ENCODE peak calls at places on chromosome 11, in six cellular contexts. One of them, this sample, is unnamed. For H3K4me1, the result is how much of the 10 kb centered on the place peaks cover.

GRCh38 chr11:128828350-128828749 is 38.7 kb downstream of the KCNJ1 start:
- DNase-seq in neural progenitor cell: no peak
- DNase-seq in MM.1S: no peak
- DNase-seq in SK-N-SH: no peak
- DNase-seq in GM23338: no peak
- DNase-seq in HCT116: no peak
- DNase-seq in this sample: peak

GRCh38 chr11:4626207-4627105 is 10.8 kb upstream of the OR51D1 start:
- DNase-seq in SK-N-SH: peak
- DNase-seq in GM23338: peak
- DNase-seq in neural progenitor cell: peak
- DNase-seq in HCT116: peak
- DNase-seq in MM.1S: peak
- DNase-seq in this sample: peak

GRCh38 chr11:289145-289705 is 299 bp downstream of the PGGHG start:
- DNase-seq in neural progenitor cell: no peak
- DNase-seq in GM23338: no peak
- DNase-seq in SK-N-SH: no peak
- DNase-seq in HCT116: no peak
- DNase-seq in MM.1S: no peak
- DNase-seq in this sample: no peak

GRCh38 chr11:125094731-125095130 is 16.7 kb downstream of the TMEM218 start:
- DNase-seq in SK-N-SH: no peak
- DNase-seq in GM23338: no peak
- DNase-seq in neural progenitor cell: no peak
- DNase-seq in HCT116: no peak
- DNase-seq in MM.1S: no peak
- DNase-seq in this sample: no peak

GRCh38 chr11:129115652-129116585 is 76.2 kb downstream of the ARHGAP32 start:
- DNase-seq in MM.1S: no peak
- DNase-seq in neural progenitor cell: no peak
- DNase-seq in SK-N-SH: no peak
- DNase-seq in GM23338: no peak
- DNase-seq in HCT116: peak
- DNase-seq in this sample: peak

GRCh38 chr11:77710358-77710757 is 72.8 kb upstream of the CLNS1A start:
- DNase-seq in HCT116: no peak
- DNase-seq in MM.1S: no peak
- DNase-seq in GM23338: no peak
- DNase-seq in neural progenitor cell: no peak
- DNase-seq in SK-N-SH: no peak
- DNase-seq in this sample: peak

GRCh38 chr11:10502770-10503169 is 38.2 kb downstream of the RNF141 start:
- DNase-seq in MM.1S: no peak
- DNase-seq in SK-N-SH: no peak
- DNase-seq in HCT116: no peak
- DNase-seq in neural progenitor cell: no peak
- DNase-seq in GM23338: no peak
- DNase-seq in this sample: no peak

GRCh38 chr11:74366576-74366975 is 31.7 kb downstream of the PGM2L1 start:
- DNase-seq in SK-N-SH: no peak
- DNase-seq in neural progenitor cell: peak
- DNase-seq in HCT116: no peak
- DNase-seq in MM.1S: no peak
- DNase-seq in GM23338: peak
- DNase-seq in this sample: peak

GRCh38 chr11:62555464-62556092 is 9.0 kb upstream of the AHNAK start:
- DNase-seq in HCT116: no peak
- DNase-seq in SK-N-SH: peak
- DNase-seq in GM23338: peak
- DNase-seq in neural progenitor cell: peak
- DNase-seq in MM.1S: peak
- DNase-seq in this sample: peak

GRCh38 chr11:108824601-108825000 is 159.7 kb downstream of the DDX10 start:
- DNase-seq in SK-N-SH: no peak
- DNase-seq in GM23338: no peak
- DNase-seq in HCT116: no peak
- DNase-seq in neural progenitor cell: no peak
- DNase-seq in MM.1S: no peak
- DNase-seq in this sample: no peak

GRCh38 chr11:125979521-125979920 is 33.7 kb downstream of the VSIG10L2 start:
- DNase-seq in MM.1S: no peak
- DNase-seq in SK-N-SH: no peak
- DNase-seq in GM23338: no peak
- DNase-seq in neural progenitor cell: no peak
- DNase-seq in HCT116: no peak
- DNase-seq in this sample: no peak

GRCh38 chr11:62786318-62787004 is 741 bp upstream of the TMEM179B start:
- DNase-seq in MM.1S: peak
- DNase-seq in neural progenitor cell: peak
- DNase-seq in SK-N-SH: peak
- DNase-seq in HCT116: peak
- DNase-seq in GM23338: peak
- DNase-seq in this sample: peak

GRCh38 chr11:74282421-74282820 is 29.0 kb downstream of the P4HA3 start:
- DNase-seq in HCT116: no peak
- DNase-seq in neural progenitor cell: no peak
- DNase-seq in GM23338: no peak
- DNase-seq in MM.1S: no peak
- DNase-seq in SK-N-SH: no peak
- DNase-seq in this sample: peak

GRCh38 chr11:133907841-133908241 is 48.9 kb downstream of the IGSF9B start:
- DNase-seq in GM23338: no peak
- DNase-seq in HCT116: no peak
- DNase-seq in neural progenitor cell: no peak
- DNase-seq in MM.1S: no peak
- DNase-seq in SK-N-SH: no peak
- DNase-seq in this sample: no peak

GRCh38 chr11:8263109-8263768 is 439 bp downstream of the LMO1 start:
- DNase-seq in SK-N-SH: peak
- DNase-seq in GM23338: peak
- DNase-seq in neural progenitor cell: peak
- DNase-seq in HCT116: no peak
- DNase-seq in MM.1S: no peak
- DNase-seq in this sample: peak

GRCh38 chr11:9765320-9766101 is 101.6 kb downstream of the SWAP70 start:
- DNase-seq in SK-N-SH: no peak
- DNase-seq in GM23338: peak
- DNase-seq in neural progenitor cell: peak
- DNase-seq in HCT116: no peak
- DNase-seq in MM.1S: no peak
- DNase-seq in this sample: peak

GRCh38 chr11:70460111-70460510 is 61.8 kb downstream of the CTTN start:
- DNase-seq in SK-N-SH: no peak
- DNase-seq in HCT116: no peak
- DNase-seq in GM23338: no peak
- DNase-seq in neural progenitor cell: no peak
- DNase-seq in MM.1S: no peak
- DNase-seq in this sample: no peak

GRCh38 chr11:100855466-100856067 is 168.5 kb downstream of the ARHGAP42 start:
- DNase-seq in GM23338: peak
- DNase-seq in HCT116: peak
- DNase-seq in SK-N-SH: peak
- DNase-seq in neural progenitor cell: peak
- DNase-seq in MM.1S: peak
- DNase-seq in this sample: peak

GRCh38 chr11:36130401-36130800 is 158.8 kb downstream of the COMMD9 start:
- DNase-seq in MM.1S: no peak
- DNase-seq in neural progenitor cell: no peak
- DNase-seq in HCT116: no peak
- DNase-seq in SK-N-SH: no peak
- DNase-seq in GM23338: no peak
- DNase-seq in this sample: peak

GRCh38 chr11:2484576-2485125 is 39.8 kb downstream of the KCNQ1 start:
- DNase-seq in GM23338: no peak
- DNase-seq in MM.1S: no peak
- DNase-seq in SK-N-SH: no peak
- DNase-seq in neural progenitor cell: no peak
- DNase-seq in HCT116: no peak
- DNase-seq in this sample: no peak

DNA sequence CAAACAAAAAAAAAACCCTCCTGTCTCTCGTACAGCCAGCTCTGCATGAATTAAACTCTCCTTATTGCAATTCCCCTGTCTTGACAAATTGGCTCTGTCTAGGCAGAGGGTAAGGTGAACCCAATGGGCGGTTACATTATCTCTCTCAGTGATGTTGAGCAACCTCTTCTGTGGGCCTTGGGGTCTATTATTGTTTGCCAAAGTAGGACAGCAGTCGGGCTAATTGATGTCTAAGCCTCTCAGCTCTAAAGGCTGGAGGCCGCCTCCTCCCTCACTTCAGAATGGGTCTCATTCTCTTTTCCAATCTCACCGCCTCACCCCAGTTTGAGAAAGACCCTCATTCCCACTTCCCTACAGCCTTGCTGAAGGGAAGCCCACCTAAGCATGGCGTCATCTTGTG is 1.3 kb upstream of the SLC25A45 start:
- DNase-seq in MM.1S: no peak
- DNase-seq in HCT116: no peak
- DNase-seq in neural progenitor cell: no peak
- DNase-seq in SK-N-SH: no peak
- DNase-seq in GM23338: no peak
- DNase-seq in this sample: peak
- H3K4me1 ChIP-seq in MM.1S: under half
- H3K4me1 ChIP-seq in HCT116: half or more
- H3K4me1 ChIP-seq in neural progenitor cell: under half
- H3K4me1 ChIP-seq in SK-N-SH: under half
- H3K4me1 ChIP-seq in GM23338: under half
- H3K4me1 ChIP-seq in this sample: under half

DNA sequence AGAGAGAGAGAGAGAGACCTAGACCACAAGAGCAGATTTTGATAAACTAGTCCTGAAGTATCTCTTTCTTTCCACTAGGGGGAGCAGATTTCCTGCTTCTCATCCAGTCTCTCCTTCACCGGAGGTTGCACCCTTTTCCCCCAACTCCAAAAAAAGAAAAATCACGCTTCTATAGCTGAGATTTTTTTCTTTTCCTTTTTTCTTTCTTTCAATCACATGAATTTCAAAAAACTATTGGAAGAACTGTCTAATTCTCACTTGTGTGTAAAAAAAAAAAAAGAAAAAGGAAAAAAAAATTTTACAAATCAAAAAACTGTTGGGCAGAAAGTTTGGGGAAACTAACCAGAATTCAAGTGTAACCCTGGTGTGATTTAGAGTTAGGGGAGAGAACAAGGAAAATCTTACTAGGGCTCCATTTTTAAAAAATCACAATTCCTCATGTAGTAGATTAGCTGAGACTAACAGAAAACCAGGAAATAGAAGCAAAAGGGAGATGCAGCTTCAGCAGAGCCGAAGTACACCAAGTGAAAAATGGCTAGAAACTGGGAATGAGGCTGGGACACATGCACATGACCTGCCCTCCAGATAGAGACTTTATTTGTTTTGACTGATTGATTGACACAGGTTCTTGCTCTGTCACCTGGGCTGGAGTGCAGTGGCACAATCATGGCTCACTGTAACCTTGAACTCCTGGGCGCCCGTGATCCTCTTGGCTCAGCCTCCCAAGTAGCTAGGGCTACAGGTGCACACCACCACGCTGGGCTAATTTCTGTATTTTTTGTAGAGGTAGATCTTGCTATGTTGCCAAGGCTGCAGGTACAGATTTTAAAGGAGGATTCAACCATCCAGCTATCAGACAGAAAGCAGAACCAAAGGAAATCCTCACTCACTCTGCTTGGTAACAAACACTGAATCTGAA is 27.1 kb downstream of the SDHD start:
- DNase-seq in HCT116: peak
- DNase-seq in SK-N-SH: peak
- DNase-seq in MM.1S: peak
- DNase-seq in GM23338: peak
- DNase-seq in neural progenitor cell: peak
- DNase-seq in this sample: peak
- TF ChIP-seq EZH2phosphoT487 in HCT116: no peak
- TF ChIP-seq EZH2phosphoT487 in SK-N-SH: no peak
- TF ChIP-seq EZH2phosphoT487 in MM.1S: no peak
- TF ChIP-seq EZH2phosphoT487 in GM23338: no peak
- TF ChIP-seq EZH2phosphoT487 in neural progenitor cell: no peak
- TF ChIP-seq EZH2phosphoT487 in this sample: no peak

GRCh38 chr11:67483901-67484665 is 1.3 kb downstream of the AIP start:
- DNase-seq in GM23338: no peak
- DNase-seq in HCT116: no peak
- DNase-seq in neural progenitor cell: no peak
- DNase-seq in SK-N-SH: no peak
- DNase-seq in MM.1S: no peak
- DNase-seq in this sample: no peak

GRCh38 chr11:67482736-67483497 is at the start of gene AIP:
- DNase-seq in MM.1S: peak
- DNase-seq in HCT116: peak
- DNase-seq in SK-N-SH: peak
- DNase-seq in neural progenitor cell: peak
- DNase-seq in GM23338: peak
- DNase-seq in this sample: peak

GRCh38 chr11:67486481-67487195 is 3.8 kb downstream of the AIP start:
- DNase-seq in neural progenitor cell: no peak
- DNase-seq in HCT116: no peak
- DNase-seq in MM.1S: no peak
- DNase-seq in SK-N-SH: no peak
- DNase-seq in GM23338: no peak
- DNase-seq in this sample: no peak

GRCh38 chr11:67483498-67483798 is 622 bp downstream of the AIP start:
- DNase-seq in MM.1S: no peak
- DNase-seq in GM23338: no peak
- DNase-seq in neural progenitor cell: no peak
- DNase-seq in HCT116: no peak
- DNase-seq in SK-N-SH: no peak
- DNase-seq in this sample: no peak

DNA sequence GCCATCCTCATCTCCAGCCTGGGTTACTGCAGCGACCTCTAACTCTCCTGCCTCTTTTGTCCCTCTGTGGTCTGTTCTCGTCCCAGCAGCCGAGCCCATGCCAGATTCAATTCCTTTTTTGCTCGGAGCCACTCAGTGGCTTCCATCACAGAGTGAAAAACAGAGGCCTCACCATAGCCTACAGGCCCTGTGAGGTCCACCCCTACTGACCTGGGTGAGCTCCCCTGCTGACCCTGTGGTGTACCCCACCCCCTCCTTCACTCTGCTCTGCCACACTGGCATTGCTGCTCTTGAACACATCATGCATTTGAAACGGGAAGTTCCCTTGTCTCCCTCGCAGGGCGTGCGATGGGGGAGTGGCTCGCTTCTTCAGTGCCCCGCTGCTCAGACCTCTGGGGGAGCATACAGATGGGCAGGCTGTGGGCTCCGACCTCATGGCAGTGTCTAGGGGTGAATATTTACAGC is 2.1 kb downstream of the AIP start:
- DNase-seq in HCT116: no peak
- DNase-seq in GM23338: no peak
- DNase-seq in SK-N-SH: no peak
- DNase-seq in neural progenitor cell: no peak
- DNase-seq in MM.1S: no peak
- DNase-seq in this sample: no peak
- H2AFZ ChIP-seq in HCT116: no peak
- H2AFZ ChIP-seq in GM23338: no peak
- H2AFZ ChIP-seq in SK-N-SH: no peak
- H2AFZ ChIP-seq in neural progenitor cell: no peak
- H2AFZ ChIP-seq in MM.1S: no peak
- H2AFZ ChIP-seq in this sample: no peak

DNA sequence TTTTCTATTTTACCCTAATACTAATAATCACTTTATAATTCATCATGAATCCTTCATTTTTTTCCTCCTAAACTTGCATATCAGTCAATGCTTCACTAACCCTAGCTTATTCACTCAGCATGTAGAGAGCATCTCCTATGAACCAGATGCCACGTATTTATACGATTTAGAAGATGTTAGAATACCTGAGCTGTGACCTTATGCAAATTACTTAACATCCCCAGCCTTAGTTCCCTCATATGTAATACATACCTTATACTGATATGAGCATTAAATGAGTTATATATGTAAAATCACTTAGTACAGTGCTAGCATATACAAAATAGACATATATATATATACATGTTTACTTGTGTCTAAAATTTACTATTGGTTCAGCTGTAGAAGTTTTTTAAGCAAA is 9.0 kb downstream of the FAM76B start:
- DNase-seq in HCT116: no peak
- DNase-seq in SK-N-SH: no peak
- DNase-seq in MM.1S: no peak
- DNase-seq in neural progenitor cell: no peak
- DNase-seq in GM23338: no peak
- DNase-seq in this sample: no peak
- H3K4me1 ChIP-seq in HCT116: under half
- H3K4me1 ChIP-seq in SK-N-SH: under half
- H3K4me1 ChIP-seq in MM.1S: under half
- H3K4me1 ChIP-seq in neural progenitor cell: under half
- H3K4me1 ChIP-seq in GM23338: under half
- H3K4me1 ChIP-seq in this sample: under half